ENCODE peak calls at places on chromosomes 5 and 9, in seven cellular contexts. C is endothelial cell; A is activated CD4-positive, alpha-beta T cell treated with anti-CD3 and anti-CD28 coated beads, Interleukin-2, amount 50 U/mL, for 48 hours; N is A549; L is cardiac fibroblast; U is H7; H is BJ. F is an unnamed sample.

GRCh38 chr5:94853122-94853521 is 234.7 kb downstream of the SLF1 start:
- DNase-seq in A (no peak), H (no peak), C (no peak), U (no peak), L (no peak), N (no peak), F (no peak)

GRCh38 chr9:136858844-136859757 is 7.0 kb downstream of the MAMDC4 start:
- DNase-seq in C (no peak), U (peak; percentile 53), N (no peak), A (no peak), L (peak; percentile 76), H (no peak), F (no peak)

GRCh38 chr9:31519011-31519410 is 865.4 kb upstream of the ACO1 start:
- DNase-seq in N (no peak), H (no peak), L (no peak), A (peak; percentile 37), C (no peak), U (no peak), F (peak; percentile 22)

GRCh38 chr5:151239237-151239861 is 13.6 kb upstream of the GM2A start:
- DNase-seq in N (peak; percentile 67), C (peak; percentile 83), U (peak; percentile 83), H (no peak), A (no peak), L (peak; percentile 87), F (no peak)

GRCh38 chr9:100641166-100641565 is 63.3 kb downstream of the CAVIN4 start:
- DNase-seq in A (no peak), L (no peak), C (no peak), H (no peak), N (no peak), U (no peak), F (no peak)

GRCh38 chr9:97851450-97851883 is 1.6 kb upstream of the FOXE1 start:
- DNase-seq in N (no peak), H (no peak), C (no peak), U (peak; percentile 63), L (no peak), A (no peak), F (no peak)

GRCh38 chr5:149282027-149282965 is 10.6 kb downstream of the AFAP1L1 start:
- DNase-seq in L (no peak), A (no peak), H (no peak), U (no peak), N (no peak), C (no peak), F (no peak)

GRCh38 chr5:177434942-177435738 is 8.7 kb downstream of the GRK6 start:
- DNase-seq in U (no peak), A (no peak), C (no peak), N (no peak), L (no peak), H (no peak), F (no peak)

GRCh38 chr5:81020478-81021167 is 60.5 kb downstream of the RASGRF2 start:
- DNase-seq in A (no peak), U (no peak), N (no peak), C (no peak), L (no peak), H (no peak), F (no peak)

GRCh38 chr5:16179936-16180788 is 571 bp upstream of the MARCHF11 start:
- DNase-seq in N (no peak), H (no peak), U (peak; percentile 13), L (no peak), C (peak; percentile 18), A (no peak), F (no peak)

GRCh38 chr9:3237121-3237520 is 288.7 kb downstream of the RFX3 start:
- DNase-seq in L (no peak), N (no peak), U (no peak), C (no peak), H (no peak), A (no peak), F (no peak)

GRCh38 chr9:77710276-77710675 is 62.2 kb upstream of the GNA14 start:
- DNase-seq in C (no peak), U (no peak), H (no peak), L (no peak), A (no peak), N (no peak), F (no peak)

GRCh38 chr5:159682623-159683022 is 233.7 kb upstream of the ADRA1B start:
- DNase-seq in H (no peak), L (no peak), C (no peak), N (no peak), A (no peak), U (no peak), F (no peak)

GRCh38 chr5:78008356-78008967 is 232.3 kb upstream of the TBCA start:
- DNase-seq in U (no peak), N (peak; percentile 41), H (no peak), A (no peak), C (peak; percentile 30), L (peak; percentile 71), F (no peak)

GRCh38 chr9:14517154-14517906 is 175.9 kb downstream of the ZDHHC21 start:
- DNase-seq in L (no peak), C (no peak), N (no peak), U (no peak), H (no peak), A (no peak), F (no peak)

GRCh38 chr9:134939836-134940235 is 22.1 kb upstream of the FCN1 start:
- DNase-seq in A (no peak), C (no peak), H (no peak), U (no peak), L (no peak), N (no peak), F (no peak)

GRCh38 chr5:32538031-32538547 is 47.3 kb upstream of the SUB1 start:
- DNase-seq in H (no peak), L (no peak), U (no peak), N (no peak), A (peak; percentile 53), C (no peak), F (peak; percentile 41)